ENCODE peak calls at places on chromosomes 2 and 18, in ten cellular contexts. One of them, this sample, is unnamed.

GRCh38 chr2:170997893-170998477 is 68.9 kb downstream of the GORASP2 start:
- DNase-seq in naive B cell: no peak
- DNase-seq in aorta: no peak
- DNase-seq in AG08396: no peak
- DNase-seq in activated naive CD8-positive, alpha-beta T cell treated with anti-CD3 and anti-CD28 coated beads, Interleukin-2, amount 10 ng/mL, durations not matched to agents 7 days and 5 days: no peak
- DNase-seq in stimulated activated CD4-positive, alpha-beta T cell treated with anti-CD3 and anti-CD28 coated beads, Interleukin-1b, Interleukin-23, amount 100 ng/mL, for 24 hours: no peak
- DNase-seq in stimulated activated naive CD8-positive, alpha-beta T cell treated with anti-CD3 and anti-CD28 coated beads, Interleukin-15, amount 100 ng/mL, for 72 hours: no peak
- DNase-seq in OCI-M1: no peak
- DNase-seq in left ventricle myocardium inferior: no peak
- DNase-seq in activated CD4-positive, alpha-beta T cell treated with anti-CD3 and anti-CD28 coated beads for 24 hours: no peak
- DNase-seq in this sample: no peak

GRCh38 chr2:170307988-170308387 is 130.0 kb downstream of the MYO3B start:
- DNase-seq in naive B cell: no peak
- DNase-seq in aorta: no peak
- DNase-seq in AG08396: no peak
- DNase-seq in activated naive CD8-positive, alpha-beta T cell treated with anti-CD3 and anti-CD28 coated beads, Interleukin-2, amount 10 ng/mL, durations not matched to agents 7 days and 5 days: no peak
- DNase-seq in stimulated activated CD4-positive, alpha-beta T cell treated with anti-CD3 and anti-CD28 coated beads, Interleukin-1b, Interleukin-23, amount 100 ng/mL, for 24 hours: no peak
- DNase-seq in stimulated activated naive CD8-positive, alpha-beta T cell treated with anti-CD3 and anti-CD28 coated beads, Interleukin-15, amount 100 ng/mL, for 72 hours: no peak
- DNase-seq in OCI-M1: no peak
- DNase-seq in left ventricle myocardium inferior: no peak
- DNase-seq in activated CD4-positive, alpha-beta T cell treated with anti-CD3 and anti-CD28 coated beads for 24 hours: no peak
- DNase-seq in this sample: no peak

GRCh38 chr2:88452980-88453582 is 588 bp upstream of the FOXI3 start:
- DNase-seq in naive B cell: peak; percentile 7
- DNase-seq in aorta: no peak
- DNase-seq in AG08396: no peak
- DNase-seq in activated naive CD8-positive, alpha-beta T cell treated with anti-CD3 and anti-CD28 coated beads, Interleukin-2, amount 10 ng/mL, durations not matched to agents 7 days and 5 days: no peak
- DNase-seq in stimulated activated CD4-positive, alpha-beta T cell treated with anti-CD3 and anti-CD28 coated beads, Interleukin-1b, Interleukin-23, amount 100 ng/mL, for 24 hours: no peak
- DNase-seq in stimulated activated naive CD8-positive, alpha-beta T cell treated with anti-CD3 and anti-CD28 coated beads, Interleukin-15, amount 100 ng/mL, for 72 hours: peak; percentile 10
- DNase-seq in OCI-M1: no peak
- DNase-seq in left ventricle myocardium inferior: no peak
- DNase-seq in activated CD4-positive, alpha-beta T cell treated with anti-CD3 and anti-CD28 coated beads for 24 hours: no peak
- DNase-seq in this sample: peak; percentile 25

GRCh38 chr2:17083902-17084301 is 418.3 kb upstream of the CYRIA start:
- DNase-seq in naive B cell: no peak
- DNase-seq in aorta: no peak
- DNase-seq in AG08396: no peak
- DNase-seq in activated naive CD8-positive, alpha-beta T cell treated with anti-CD3 and anti-CD28 coated beads, Interleukin-2, amount 10 ng/mL, durations not matched to agents 7 days and 5 days: no peak
- DNase-seq in stimulated activated CD4-positive, alpha-beta T cell treated with anti-CD3 and anti-CD28 coated beads, Interleukin-1b, Interleukin-23, amount 100 ng/mL, for 24 hours: no peak
- DNase-seq in stimulated activated naive CD8-positive, alpha-beta T cell treated with anti-CD3 and anti-CD28 coated beads, Interleukin-15, amount 100 ng/mL, for 72 hours: no peak
- DNase-seq in OCI-M1: no peak
- DNase-seq in left ventricle myocardium inferior: no peak
- DNase-seq in activated CD4-positive, alpha-beta T cell treated with anti-CD3 and anti-CD28 coated beads for 24 hours: no peak
- DNase-seq in this sample: peak; percentile 40

GRCh38 chr2:16438571-16439294 is 226.9 kb downstream of the CYRIA start:
- DNase-seq in naive B cell: no peak
- DNase-seq in aorta: no peak
- DNase-seq in AG08396: no peak
- DNase-seq in activated naive CD8-positive, alpha-beta T cell treated with anti-CD3 and anti-CD28 coated beads, Interleukin-2, amount 10 ng/mL, durations not matched to agents 7 days and 5 days: no peak
- DNase-seq in stimulated activated CD4-positive, alpha-beta T cell treated with anti-CD3 and anti-CD28 coated beads, Interleukin-1b, Interleukin-23, amount 100 ng/mL, for 24 hours: no peak
- DNase-seq in stimulated activated naive CD8-positive, alpha-beta T cell treated with anti-CD3 and anti-CD28 coated beads, Interleukin-15, amount 100 ng/mL, for 72 hours: no peak
- DNase-seq in OCI-M1: peak; percentile 93
- DNase-seq in left ventricle myocardium inferior: no peak
- DNase-seq in activated CD4-positive, alpha-beta T cell treated with anti-CD3 and anti-CD28 coated beads for 24 hours: no peak
- DNase-seq in this sample: no peak

GRCh38 chr2:7269993-7270392 is 352.8 kb downstream of the RNF144A start:
- DNase-seq in naive B cell: no peak
- DNase-seq in aorta: no peak
- DNase-seq in AG08396: no peak
- DNase-seq in activated naive CD8-positive, alpha-beta T cell treated with anti-CD3 and anti-CD28 coated beads, Interleukin-2, amount 10 ng/mL, durations not matched to agents 7 days and 5 days: no peak
- DNase-seq in stimulated activated CD4-positive, alpha-beta T cell treated with anti-CD3 and anti-CD28 coated beads, Interleukin-1b, Interleukin-23, amount 100 ng/mL, for 24 hours: no peak
- DNase-seq in stimulated activated naive CD8-positive, alpha-beta T cell treated with anti-CD3 and anti-CD28 coated beads, Interleukin-15, amount 100 ng/mL, for 72 hours: no peak
- DNase-seq in OCI-M1: no peak
- DNase-seq in left ventricle myocardium inferior: no peak
- DNase-seq in activated CD4-positive, alpha-beta T cell treated with anti-CD3 and anti-CD28 coated beads for 24 hours: no peak
- DNase-seq in this sample: no peak

GRCh38 chr2:111178730-111179405 is 58.2 kb downstream of the BCL2L11 start:
- DNase-seq in naive B cell: no peak
- DNase-seq in aorta: no peak
- DNase-seq in AG08396: no peak
- DNase-seq in activated naive CD8-positive, alpha-beta T cell treated with anti-CD3 and anti-CD28 coated beads, Interleukin-2, amount 10 ng/mL, durations not matched to agents 7 days and 5 days: no peak
- DNase-seq in stimulated activated CD4-positive, alpha-beta T cell treated with anti-CD3 and anti-CD28 coated beads, Interleukin-1b, Interleukin-23, amount 100 ng/mL, for 24 hours: no peak
- DNase-seq in stimulated activated naive CD8-positive, alpha-beta T cell treated with anti-CD3 and anti-CD28 coated beads, Interleukin-15, amount 100 ng/mL, for 72 hours: no peak
- DNase-seq in OCI-M1: no peak
- DNase-seq in left ventricle myocardium inferior: no peak
- DNase-seq in activated CD4-positive, alpha-beta T cell treated with anti-CD3 and anti-CD28 coated beads for 24 hours: no peak
- DNase-seq in this sample: peak; percentile 33

GRCh38 chr2:127424598-127425379 is 6.6 kb downstream of the PROC start:
- DNase-seq in naive B cell: no peak
- DNase-seq in aorta: no peak
- DNase-seq in AG08396: peak; percentile 10
- DNase-seq in activated naive CD8-positive, alpha-beta T cell treated with anti-CD3 and anti-CD28 coated beads, Interleukin-2, amount 10 ng/mL, durations not matched to agents 7 days and 5 days: no peak
- DNase-seq in stimulated activated CD4-positive, alpha-beta T cell treated with anti-CD3 and anti-CD28 coated beads, Interleukin-1b, Interleukin-23, amount 100 ng/mL, for 24 hours: no peak
- DNase-seq in stimulated activated naive CD8-positive, alpha-beta T cell treated with anti-CD3 and anti-CD28 coated beads, Interleukin-15, amount 100 ng/mL, for 72 hours: no peak
- DNase-seq in OCI-M1: no peak
- DNase-seq in left ventricle myocardium inferior: no peak
- DNase-seq in activated CD4-positive, alpha-beta T cell treated with anti-CD3 and anti-CD28 coated beads for 24 hours: no peak
- DNase-seq in this sample: no peak

GRCh38 chr2:145501920-145502319 is 982.0 kb upstream of the ZEB2 start:
- DNase-seq in naive B cell: no peak
- DNase-seq in aorta: no peak
- DNase-seq in AG08396: no peak
- DNase-seq in activated naive CD8-positive, alpha-beta T cell treated with anti-CD3 and anti-CD28 coated beads, Interleukin-2, amount 10 ng/mL, durations not matched to agents 7 days and 5 days: no peak
- DNase-seq in stimulated activated CD4-positive, alpha-beta T cell treated with anti-CD3 and anti-CD28 coated beads, Interleukin-1b, Interleukin-23, amount 100 ng/mL, for 24 hours: no peak
- DNase-seq in stimulated activated naive CD8-positive, alpha-beta T cell treated with anti-CD3 and anti-CD28 coated beads, Interleukin-15, amount 100 ng/mL, for 72 hours: no peak
- DNase-seq in OCI-M1: no peak
- DNase-seq in left ventricle myocardium inferior: no peak
- DNase-seq in activated CD4-positive, alpha-beta T cell treated with anti-CD3 and anti-CD28 coated beads for 24 hours: no peak
- DNase-seq in this sample: no peak

GRCh38 chr18:26746284-26747130 is 119.0 kb downstream of the AQP4 start:
- DNase-seq in naive B cell: no peak
- DNase-seq in aorta: no peak
- DNase-seq in AG08396: no peak
- DNase-seq in activated naive CD8-positive, alpha-beta T cell treated with anti-CD3 and anti-CD28 coated beads, Interleukin-2, amount 10 ng/mL, durations not matched to agents 7 days and 5 days: no peak
- DNase-seq in stimulated activated CD4-positive, alpha-beta T cell treated with anti-CD3 and anti-CD28 coated beads, Interleukin-1b, Interleukin-23, amount 100 ng/mL, for 24 hours: no peak
- DNase-seq in stimulated activated naive CD8-positive, alpha-beta T cell treated with anti-CD3 and anti-CD28 coated beads, Interleukin-15, amount 100 ng/mL, for 72 hours: no peak
- DNase-seq in OCI-M1: peak; percentile 56
- DNase-seq in left ventricle myocardium inferior: no peak
- DNase-seq in activated CD4-positive, alpha-beta T cell treated with anti-CD3 and anti-CD28 coated beads for 24 hours: no peak
- DNase-seq in this sample: peak; percentile 48

GRCh38 chr18:11872479-11873136 is 21.4 kb downstream of the CHMP1B start:
- DNase-seq in naive B cell: no peak
- DNase-seq in aorta: no peak
- DNase-seq in AG08396: peak; percentile 61
- DNase-seq in activated naive CD8-positive, alpha-beta T cell treated with anti-CD3 and anti-CD28 coated beads, Interleukin-2, amount 10 ng/mL, durations not matched to agents 7 days and 5 days: no peak
- DNase-seq in stimulated activated CD4-positive, alpha-beta T cell treated with anti-CD3 and anti-CD28 coated beads, Interleukin-1b, Interleukin-23, amount 100 ng/mL, for 24 hours: no peak
- DNase-seq in stimulated activated naive CD8-positive, alpha-beta T cell treated with anti-CD3 and anti-CD28 coated beads, Interleukin-15, amount 100 ng/mL, for 72 hours: no peak
- DNase-seq in OCI-M1: peak; percentile 61
- DNase-seq in left ventricle myocardium inferior: no peak
- DNase-seq in activated CD4-positive, alpha-beta T cell treated with anti-CD3 and anti-CD28 coated beads for 24 hours: no peak
- DNase-seq in this sample: peak; percentile 46

GRCh38 chr18:13017247-13017875 is 26.2 kb downstream of the CEP192 start:
- DNase-seq in naive B cell: no peak
- DNase-seq in aorta: no peak
- DNase-seq in AG08396: no peak
- DNase-seq in activated naive CD8-positive, alpha-beta T cell treated with anti-CD3 and anti-CD28 coated beads, Interleukin-2, amount 10 ng/mL, durations not matched to agents 7 days and 5 days: no peak
- DNase-seq in stimulated activated CD4-positive, alpha-beta T cell treated with anti-CD3 and anti-CD28 coated beads, Interleukin-1b, Interleukin-23, amount 100 ng/mL, for 24 hours: no peak
- DNase-seq in stimulated activated naive CD8-positive, alpha-beta T cell treated with anti-CD3 and anti-CD28 coated beads, Interleukin-15, amount 100 ng/mL, for 72 hours: no peak
- DNase-seq in OCI-M1: no peak
- DNase-seq in left ventricle myocardium inferior: no peak
- DNase-seq in activated CD4-positive, alpha-beta T cell treated with anti-CD3 and anti-CD28 coated beads for 24 hours: no peak
- DNase-seq in this sample: no peak

GRCh38 chr18:21701621-21702020 is 3.0 kb downstream of the ABHD3 start:
- DNase-seq in naive B cell: no peak
- DNase-seq in aorta: no peak
- DNase-seq in AG08396: no peak
- DNase-seq in activated naive CD8-positive, alpha-beta T cell treated with anti-CD3 and anti-CD28 coated beads, Interleukin-2, amount 10 ng/mL, durations not matched to agents 7 days and 5 days: no peak
- DNase-seq in stimulated activated CD4-positive, alpha-beta T cell treated with anti-CD3 and anti-CD28 coated beads, Interleukin-1b, Interleukin-23, amount 100 ng/mL, for 24 hours: no peak
- DNase-seq in stimulated activated naive CD8-positive, alpha-beta T cell treated with anti-CD3 and anti-CD28 coated beads, Interleukin-15, amount 100 ng/mL, for 72 hours: no peak
- DNase-seq in OCI-M1: no peak
- DNase-seq in left ventricle myocardium inferior: no peak
- DNase-seq in activated CD4-positive, alpha-beta T cell treated with anti-CD3 and anti-CD28 coated beads for 24 hours: no peak
- DNase-seq in this sample: no peak

GRCh38 chr2:169891593-169892298 is 64.5 kb downstream of the UBR3 start:
- DNase-seq in naive B cell: no peak
- DNase-seq in aorta: no peak
- DNase-seq in AG08396: peak; percentile 20
- DNase-seq in activated naive CD8-positive, alpha-beta T cell treated with anti-CD3 and anti-CD28 coated beads, Interleukin-2, amount 10 ng/mL, durations not matched to agents 7 days and 5 days: no peak
- DNase-seq in stimulated activated CD4-positive, alpha-beta T cell treated with anti-CD3 and anti-CD28 coated beads, Interleukin-1b, Interleukin-23, amount 100 ng/mL, for 24 hours: no peak
- DNase-seq in stimulated activated naive CD8-positive, alpha-beta T cell treated with anti-CD3 and anti-CD28 coated beads, Interleukin-15, amount 100 ng/mL, for 72 hours: no peak
- DNase-seq in OCI-M1: peak; percentile 38
- DNase-seq in left ventricle myocardium inferior: no peak
- DNase-seq in activated CD4-positive, alpha-beta T cell treated with anti-CD3 and anti-CD28 coated beads for 24 hours: no peak
- DNase-seq in this sample: peak; percentile 85

GRCh38 chr2:67566292-67566691 is 169.2 kb downstream of the ETAA1 start:
- DNase-seq in naive B cell: no peak
- DNase-seq in aorta: no peak
- DNase-seq in AG08396: no peak
- DNase-seq in activated naive CD8-positive, alpha-beta T cell treated with anti-CD3 and anti-CD28 coated beads, Interleukin-2, amount 10 ng/mL, durations not matched to agents 7 days and 5 days: no peak
- DNase-seq in stimulated activated CD4-positive, alpha-beta T cell treated with anti-CD3 and anti-CD28 coated beads, Interleukin-1b, Interleukin-23, amount 100 ng/mL, for 24 hours: no peak
- DNase-seq in stimulated activated naive CD8-positive, alpha-beta T cell treated with anti-CD3 and anti-CD28 coated beads, Interleukin-15, amount 100 ng/mL, for 72 hours: no peak
- DNase-seq in OCI-M1: no peak
- DNase-seq in left ventricle myocardium inferior: no peak
- DNase-seq in activated CD4-positive, alpha-beta T cell treated with anti-CD3 and anti-CD28 coated beads for 24 hours: no peak
- DNase-seq in this sample: no peak

GRCh38 chr2:113067681-113068080 is at the start of gene IL1F10:
- DNase-seq in naive B cell: no peak
- DNase-seq in aorta: no peak
- DNase-seq in AG08396: no peak
- DNase-seq in activated naive CD8-positive, alpha-beta T cell treated with anti-CD3 and anti-CD28 coated beads, Interleukin-2, amount 10 ng/mL, durations not matched to agents 7 days and 5 days: no peak
- DNase-seq in stimulated activated CD4-positive, alpha-beta T cell treated with anti-CD3 and anti-CD28 coated beads, Interleukin-1b, Interleukin-23, amount 100 ng/mL, for 24 hours: no peak
- DNase-seq in stimulated activated naive CD8-positive, alpha-beta T cell treated with anti-CD3 and anti-CD28 coated beads, Interleukin-15, amount 100 ng/mL, for 72 hours: no peak
- DNase-seq in OCI-M1: no peak
- DNase-seq in left ventricle myocardium inferior: no peak
- DNase-seq in activated CD4-positive, alpha-beta T cell treated with anti-CD3 and anti-CD28 coated beads for 24 hours: no peak
- DNase-seq in this sample: no peak

GRCh38 chr18:5759169-5759568 is 136.2 kb downstream of the TMEM200C start:
- DNase-seq in naive B cell: no peak
- DNase-seq in aorta: no peak
- DNase-seq in AG08396: no peak
- DNase-seq in activated naive CD8-positive, alpha-beta T cell treated with anti-CD3 and anti-CD28 coated beads, Interleukin-2, amount 10 ng/mL, durations not matched to agents 7 days and 5 days: no peak
- DNase-seq in stimulated activated CD4-positive, alpha-beta T cell treated with anti-CD3 and anti-CD28 coated beads, Interleukin-1b, Interleukin-23, amount 100 ng/mL, for 24 hours: no peak
- DNase-seq in stimulated activated naive CD8-positive, alpha-beta T cell treated with anti-CD3 and anti-CD28 coated beads, Interleukin-15, amount 100 ng/mL, for 72 hours: no peak
- DNase-seq in OCI-M1: no peak
- DNase-seq in left ventricle myocardium inferior: no peak
- DNase-seq in activated CD4-positive, alpha-beta T cell treated with anti-CD3 and anti-CD28 coated beads for 24 hours: no peak
- DNase-seq in this sample: no peak

GRCh38 chr18:78406743-78407455 is 572.7 kb upstream of the SALL3 start:
- DNase-seq in naive B cell: no peak
- DNase-seq in aorta: no peak
- DNase-seq in AG08396: no peak
- DNase-seq in activated naive CD8-positive, alpha-beta T cell treated with anti-CD3 and anti-CD28 coated beads, Interleukin-2, amount 10 ng/mL, durations not matched to agents 7 days and 5 days: no peak
- DNase-seq in stimulated activated CD4-positive, alpha-beta T cell treated with anti-CD3 and anti-CD28 coated beads, Interleukin-1b, Interleukin-23, amount 100 ng/mL, for 24 hours: no peak
- DNase-seq in stimulated activated naive CD8-positive, alpha-beta T cell treated with anti-CD3 and anti-CD28 coated beads, Interleukin-15, amount 100 ng/mL, for 72 hours: no peak
- DNase-seq in OCI-M1: no peak
- DNase-seq in left ventricle myocardium inferior: no peak
- DNase-seq in activated CD4-positive, alpha-beta T cell treated with anti-CD3 and anti-CD28 coated beads for 24 hours: no peak
- DNase-seq in this sample: no peak